ENCODE peak calls at places on chromosomes 5 and 9, in six cellular contexts. V, G, P, I, K and Y are unnamed samples.
A peak's percentile ranks its signal among the peaks of the same experiment; 100 is the strongest.

GRCh38 chr9:74281674-74282073 is 215.5 kb upstream of the RORB start:
- DNase-seq in P (no peak), V (peak; percentile 20), G (no peak), K (no peak), I (no peak), Y (no peak)

GRCh38 chr5:2703615-2704014 is 47.9 kb downstream of the IRX2 start:
- DNase-seq in P (no peak), I (no peak), K (no peak), G (no peak), V (no peak), Y (no peak)

GRCh38 chr9:87581513-87581912 is 83.8 kb downstream of the DAPK1 start:
- DNase-seq in V (no peak), K (no peak), I (no peak), P (no peak), G (no peak), Y (no peak)

GRCh38 chr9:124251605-124252366 is 6.0 kb upstream of the NEK6 start:
- DNase-seq in P (no peak), V (no peak), K (no peak), I (no peak), G (no peak), Y (no peak)

GRCh38 chr5:68182094-68182493 is 33.5 kb upstream of the PIK3R1 start:
- DNase-seq in K (no peak), G (no peak), I (no peak), V (no peak), P (no peak), Y (no peak)

GRCh38 chr5:78424680-78425079 is 64.3 kb downstream of the SCAMP1 start:
- DNase-seq in I (no peak), K (no peak), V (no peak), P (no peak), G (no peak), Y (no peak)

GRCh38 chr5:151745071-151745705 is 13.2 kb downstream of the ATOX1 start:
- DNase-seq in K (no peak), P (peak; percentile 82), I (no peak), G (peak; percentile 97), V (no peak), Y (peak; percentile 68)

GRCh38 chr9:100540327-100540726 is 37.6 kb upstream of the CAVIN4 start:
- DNase-seq in K (no peak), P (no peak), I (no peak), V (no peak), G (no peak), Y (no peak)

GRCh38 chr9:105216440-105217178 is 27.8 kb upstream of the SLC44A1 start:
- DNase-seq in K (no peak), V (no peak), G (peak; percentile 44), I (peak; percentile 16), P (no peak), Y (peak; percentile 25)

GRCh38 chr5:172107606-172108005 is 80.4 kb downstream of the STK10 start:
- DNase-seq in P (peak; percentile 50), V (no peak), G (peak; percentile 90), K (no peak), I (no peak), Y (peak; percentile 3)

GRCh38 chr5:138770977-138771376 is 17.8 kb downstream of the CTNNA1 start:
- DNase-seq in K (no peak), P (no peak), I (no peak), G (no peak), V (no peak), Y (no peak)

GRCh38 chr9:120909904-120910303 is 16.7 kb downstream of the TRAF1 start:
- DNase-seq in P (peak; percentile 32), K (no peak), I (no peak), G (no peak), V (no peak), Y (no peak)

GRCh38 chr9:104961238-104961637 is 33.3 kb upstream of the ABCA1 start:
- DNase-seq in K (no peak), I (no peak), G (peak; percentile 46), V (no peak), P (peak; percentile 53), Y (no peak)

GRCh38 chr9:129752915-129753724 is at the start of gene PTGES:
- DNase-seq in I (peak; percentile 47), K (peak; percentile 83), P (peak; percentile 94), V (peak; percentile 79), G (peak; percentile 94), Y (peak; percentile 59)

GRCh38 chr5:154077692-154078091 is 38.9 kb downstream of the MFAP3 start:
- DNase-seq in P (no peak), K (no peak), G (peak; percentile 58), V (no peak), I (peak; percentile 26), Y (no peak)

GRCh38 chr9:96420468-96421219 is 2.5 kb upstream of the ZNF367 start:
- DNase-seq in V (peak; percentile 46), G (peak; percentile 94), K (no peak), I (peak; percentile 67), P (peak; percentile 83), Y (peak; percentile 64)

GRCh38 chr5:54702470-54702869 is 184.9 kb downstream of the SNX18 start:
- DNase-seq in V (no peak), G (peak; percentile 39), K (no peak), P (no peak), I (no peak), Y (no peak)

GRCh38 chr5:173618927-173619519 is 2.6 kb upstream of the BOD1 start:
- DNase-seq in P (peak; percentile 48), G (peak; percentile 77), V (peak; percentile 64), I (peak; percentile 54), K (no peak), Y (peak; percentile 24)

GRCh38 chr9:109013678-109014145 is 413 bp upstream of the CTNNAL1 start:
- DNase-seq in G (peak; percentile 73), V (no peak), K (no peak), I (no peak), P (no peak), Y (no peak)

GRCh38 chr5:135185461-135186075 is 151.5 kb upstream of the PITX1 start:
- DNase-seq in I (no peak), P (no peak), V (no peak), G (peak; percentile 42), K (no peak), Y (no peak)

GRCh38 chr5:97406950-97407676 is 224.1 kb upstream of the RIOK2 start:
- DNase-seq in G (no peak), K (no peak), V (no peak), I (no peak), P (no peak), Y (no peak)

GRCh38 chr5:177427919-177428573 is 1.6 kb downstream of the GRK6 start:
- DNase-seq in V (no peak), G (no peak), K (peak; percentile 69), I (peak; percentile 5), P (no peak), Y (no peak)

GRCh38 chr5:116486588-116486987 is 88.0 kb downstream of the SEMA6A start:
- DNase-seq in G (no peak), P (no peak), V (no peak), K (no peak), I (no peak), Y (no peak)

GRCh38 chr9:95455714-95456113 is 61.1 kb downstream of the PTCH1 start:
- DNase-seq in P (no peak), V (no peak), I (no peak), G (no peak), K (no peak), Y (no peak)

GRCh38 chr9:127121628-127122175 is 733 bp downstream of the ANGPTL2 start:
- DNase-seq in V (peak; percentile 41), I (no peak), K (no peak), G (peak; percentile 78), P (no peak), Y (no peak)

DNA sequence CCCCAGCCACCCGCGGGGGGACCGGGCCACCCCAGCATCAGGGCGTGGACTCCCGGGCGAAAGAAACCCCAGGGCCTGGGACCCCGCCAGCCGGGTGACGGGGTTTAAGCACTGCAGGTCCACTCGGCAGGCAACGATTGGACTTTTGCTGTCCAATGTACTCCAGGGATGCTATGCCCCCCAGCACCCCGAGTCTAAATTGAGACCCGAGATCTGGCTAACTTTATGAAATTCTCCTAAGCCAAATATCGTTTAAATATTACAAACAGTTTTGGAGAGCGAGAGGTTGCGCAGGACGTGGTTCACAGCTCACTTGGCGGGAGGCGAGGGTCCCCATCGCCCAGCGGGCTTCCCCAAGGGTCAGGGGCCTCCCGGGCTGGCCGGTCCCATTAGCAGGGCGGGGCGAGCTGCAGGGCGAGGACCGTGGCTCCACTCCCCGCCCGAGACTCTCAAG is 384 bp upstream of the MRPS2 start:
- DNase-seq in K (no peak), P (no peak), I (no peak), V (no peak), G (peak; percentile 68), Y (no peak)
- H3K27ac ChIP-seq in K (peak overlapping the region; percentile 85), P (no peak overlapping the region), I (peak overlapping the region; percentile 76), V (no peak overlapping the region), G (peak overlapping the region; percentile 6), Y (peak overlapping the region; percentile 89)

GRCh38 chr9:16709936-16710335 is 160.5 kb downstream of the BNC2 start:
- DNase-seq in G (no peak), P (no peak), V (no peak), K (no peak), I (no peak), Y (no peak)
- H3K4me1 ChIP-seq in G (peaks cover 30% of the 10 kb centered on the region), P (peaks cover 16% of the 10 kb centered on the region), V (peaks cover 65% of the 10 kb centered on the region), K (no peaks in the 10 kb centered on the region), I (no peaks in the 10 kb centered on the region), Y (peaks cover 11% of the 10 kb centered on the region)

DNA sequence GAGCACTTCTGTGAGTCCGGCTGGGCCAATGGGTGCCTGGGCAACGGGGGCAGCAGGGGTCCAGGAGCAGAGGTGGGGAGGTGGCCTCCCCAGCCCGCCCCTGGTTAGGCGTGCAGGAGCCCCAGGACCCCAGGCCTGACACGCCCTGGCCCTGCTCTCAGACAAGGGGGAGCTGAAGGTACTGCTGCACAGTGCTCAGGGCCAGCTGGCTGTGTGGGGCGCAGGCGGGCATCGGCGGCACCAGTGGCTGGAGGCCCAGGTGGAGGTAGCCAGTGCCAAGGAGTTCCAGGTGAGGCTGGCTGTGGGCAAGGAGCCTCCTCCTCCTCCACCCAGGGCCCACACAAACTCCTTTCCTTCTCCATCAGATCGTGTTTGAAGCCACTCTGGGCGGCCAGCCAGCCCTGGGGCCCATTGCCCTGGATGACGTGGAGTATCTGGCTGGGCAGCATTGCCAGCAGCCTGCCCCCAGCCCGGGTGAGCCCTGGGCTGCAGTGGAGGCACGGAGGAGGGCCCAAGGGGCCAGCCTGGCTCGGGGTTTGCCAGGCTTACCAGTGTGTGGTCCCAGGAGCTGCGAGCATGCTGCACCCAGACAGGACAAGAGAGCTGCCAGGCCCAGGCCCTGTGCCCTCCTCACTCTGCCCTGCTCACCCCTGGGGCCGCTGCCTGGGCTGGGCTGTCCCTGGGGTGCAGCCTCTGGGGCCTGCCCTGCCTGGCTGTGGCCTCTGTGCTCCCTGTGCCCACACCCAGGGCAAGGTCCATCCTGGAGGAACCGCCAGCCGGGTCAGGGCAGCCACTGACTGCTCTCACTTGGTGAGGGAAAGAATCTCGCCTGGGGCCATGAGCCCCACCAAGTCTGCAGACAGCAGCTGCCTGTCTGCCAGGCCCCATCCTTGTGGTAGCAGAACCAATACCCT is 7.0 kb downstream of the MAMDC4 start:
- DNase-seq in P (peak; percentile 78), G (peak; percentile 81), I (peak; percentile 53), V (no peak), K (no peak), Y (peak; percentile 69)
- H3K27ac ChIP-seq in P (no peak overlapping the region), G (peak overlapping the region; percentile 4), I (peak overlapping the region; percentile 69), V (no peak overlapping the region), K (no peak overlapping the region), Y (peak overlapping the region; percentile 61)

GRCh38 chr9:70829591-70830265 is 291.7 kb downstream of the TRPM3 start:
- DNase-seq in K (no peak), I (no peak), G (no peak), P (no peak), V (peak; percentile 56), Y (no peak)
- H3K4me1 ChIP-seq in K (no peaks in the 10 kb centered on the region), I (no peaks in the 10 kb centered on the region), G (no peaks in the 10 kb centered on the region), P (no peaks in the 10 kb centered on the region), V (peaks cover 64% of the 10 kb centered on the region), Y (no peaks in the 10 kb centered on the region)